ENCODE peak calls at places on chromosomes 13 and 19, in six cellular contexts. One of them, this sample, is unnamed.

GRCh38 chr13:99275093-99275469 is 16.9 kb upstream of the GPR18 start:
- DNase-seq in CD4-positive, alpha-beta memory T cell: peak
- DNase-seq in SJCRH30: no peak
- DNase-seq in cardiac fibroblast: peak
- DNase-seq in lower lobe of right lung: no peak
- DNase-seq in cardiac muscle cell: no peak
- DNase-seq in this sample: no peak

GRCh38 chr13:100547805-100548204 is 40.8 kb downstream of the GGACT start:
- DNase-seq in CD4-positive, alpha-beta memory T cell: no peak
- DNase-seq in SJCRH30: peak
- DNase-seq in cardiac fibroblast: no peak
- DNase-seq in lower lobe of right lung: no peak
- DNase-seq in cardiac muscle cell: peak
- DNase-seq in this sample: no peak

GRCh38 chr13:109700176-109700575 is 86.2 kb downstream of the IRS2 start:
- DNase-seq in CD4-positive, alpha-beta memory T cell: no peak
- DNase-seq in SJCRH30: peak
- DNase-seq in cardiac fibroblast: peak
- DNase-seq in lower lobe of right lung: peak
- DNase-seq in cardiac muscle cell: peak
- DNase-seq in this sample: peak

GRCh38 chr19:14401468-14401867 is 17.7 kb downstream of the DDX39A start:
- DNase-seq in CD4-positive, alpha-beta memory T cell: no peak
- DNase-seq in SJCRH30: no peak
- DNase-seq in cardiac fibroblast: no peak
- DNase-seq in lower lobe of right lung: no peak
- DNase-seq in cardiac muscle cell: no peak
- DNase-seq in this sample: no peak

GRCh38 chr19:35204799-35205732 is 23.5 kb downstream of the FAM187B start:
- DNase-seq in CD4-positive, alpha-beta memory T cell: no peak
- DNase-seq in SJCRH30: no peak
- DNase-seq in cardiac fibroblast: no peak
- DNase-seq in lower lobe of right lung: no peak
- DNase-seq in cardiac muscle cell: no peak
- DNase-seq in this sample: no peak

GRCh38 chr13:50911051-50911690 is 1.6 kb downstream of the RNASEH2B start:
- DNase-seq in CD4-positive, alpha-beta memory T cell: no peak
- DNase-seq in SJCRH30: no peak
- DNase-seq in cardiac fibroblast: peak
- DNase-seq in lower lobe of right lung: no peak
- DNase-seq in cardiac muscle cell: peak
- DNase-seq in this sample: no peak

GRCh38 chr13:108629353-108629752 is at the start of gene MYO16:
- DNase-seq in CD4-positive, alpha-beta memory T cell: no peak
- DNase-seq in SJCRH30: no peak
- DNase-seq in cardiac fibroblast: no peak
- DNase-seq in lower lobe of right lung: no peak
- DNase-seq in cardiac muscle cell: peak
- DNase-seq in this sample: peak

GRCh38 chr13:113589961-113590339 is 5.4 kb downstream of the TFDP1 start:
- DNase-seq in CD4-positive, alpha-beta memory T cell: no peak
- DNase-seq in SJCRH30: no peak
- DNase-seq in cardiac fibroblast: no peak
- DNase-seq in lower lobe of right lung: peak
- DNase-seq in cardiac muscle cell: no peak
- DNase-seq in this sample: peak

GRCh38 chr13:113064534-113065405 is 40.8 kb upstream of the F7 start:
- DNase-seq in CD4-positive, alpha-beta memory T cell: no peak
- DNase-seq in SJCRH30: no peak
- DNase-seq in cardiac fibroblast: peak
- DNase-seq in lower lobe of right lung: no peak
- DNase-seq in cardiac muscle cell: no peak
- DNase-seq in this sample: no peak

GRCh38 chr19:30063184-30064020 is 121.4 kb downstream of the URI1 start:
- DNase-seq in CD4-positive, alpha-beta memory T cell: no peak
- DNase-seq in SJCRH30: no peak
- DNase-seq in cardiac fibroblast: no peak
- DNase-seq in lower lobe of right lung: peak
- DNase-seq in cardiac muscle cell: no peak
- DNase-seq in this sample: no peak

GRCh38 chr19:30062331-30063183 is 120.5 kb downstream of the URI1 start:
- DNase-seq in CD4-positive, alpha-beta memory T cell: no peak
- DNase-seq in SJCRH30: no peak
- DNase-seq in cardiac fibroblast: no peak
- DNase-seq in lower lobe of right lung: no peak
- DNase-seq in cardiac muscle cell: no peak
- DNase-seq in this sample: no peak

GRCh38 chr19:30065680-30066606 is 123.9 kb downstream of the URI1 start:
- DNase-seq in CD4-positive, alpha-beta memory T cell: no peak
- DNase-seq in SJCRH30: no peak
- DNase-seq in cardiac fibroblast: no peak
- DNase-seq in lower lobe of right lung: peak
- DNase-seq in cardiac muscle cell: no peak
- DNase-seq in this sample: no peak

GRCh38 chr19:30064776-30065494 is 122.9 kb downstream of the URI1 start:
- DNase-seq in CD4-positive, alpha-beta memory T cell: no peak
- DNase-seq in SJCRH30: no peak
- DNase-seq in cardiac fibroblast: no peak
- DNase-seq in lower lobe of right lung: no peak
- DNase-seq in cardiac muscle cell: no peak
- DNase-seq in this sample: no peak

DNA sequence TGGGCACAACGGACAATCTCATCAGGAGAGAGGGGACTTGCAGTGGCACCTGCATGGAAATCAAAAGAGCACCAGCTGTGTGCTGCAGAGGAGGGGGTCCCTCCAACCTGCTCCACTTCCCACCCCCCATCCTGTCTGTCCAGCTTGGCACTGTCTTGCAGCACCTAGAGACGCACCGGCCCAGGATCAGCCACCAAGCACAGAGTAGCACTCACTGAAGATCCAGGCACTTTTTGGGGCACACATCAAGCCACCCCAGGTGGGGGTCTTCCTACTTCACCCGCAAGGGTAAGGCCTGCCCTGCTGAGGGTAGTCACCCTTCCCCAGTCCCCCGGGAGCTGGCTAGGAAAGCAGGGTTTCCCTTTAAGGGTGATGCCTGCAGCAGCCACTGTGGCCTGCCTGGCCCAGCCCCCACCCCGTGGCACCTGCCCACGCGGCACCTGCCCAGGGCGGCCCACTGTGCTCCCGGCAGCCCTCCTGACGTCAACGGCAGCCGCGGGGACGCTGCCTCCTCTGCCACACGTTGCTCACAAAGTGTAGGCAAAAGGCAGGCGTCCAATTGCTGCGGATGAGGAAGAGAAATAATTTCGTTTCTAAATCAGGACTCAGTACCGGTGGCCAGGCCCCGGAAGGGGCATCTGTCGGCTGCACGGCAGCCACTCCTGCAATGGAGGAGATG is 122.1 kb downstream of the URI1 start:
- DNase-seq in CD4-positive, alpha-beta memory T cell: no peak
- DNase-seq in SJCRH30: no peak
- DNase-seq in cardiac fibroblast: no peak
- DNase-seq in lower lobe of right lung: peak
- DNase-seq in cardiac muscle cell: no peak
- DNase-seq in this sample: no peak
- H3K4me3 ChIP-seq in CD4-positive, alpha-beta memory T cell: no peak
- H3K4me3 ChIP-seq in SJCRH30: no peak
- H3K4me3 ChIP-seq in cardiac fibroblast: no peak
- H3K4me3 ChIP-seq in lower lobe of right lung: no peak
- H3K4me3 ChIP-seq in cardiac muscle cell: no peak
- H3K4me3 ChIP-seq in this sample: no peak

GRCh38 chr19:36973021-36973843 is 57.1 kb downstream of the ZNF568 start:
- DNase-seq in CD4-positive, alpha-beta memory T cell: peak
- DNase-seq in SJCRH30: peak
- DNase-seq in cardiac fibroblast: peak
- DNase-seq in lower lobe of right lung: peak
- DNase-seq in cardiac muscle cell: peak
- DNase-seq in this sample: peak
- H3K4me3 ChIP-seq in CD4-positive, alpha-beta memory T cell: peak
- H3K4me3 ChIP-seq in SJCRH30: peak
- H3K4me3 ChIP-seq in cardiac fibroblast: peak
- H3K4me3 ChIP-seq in lower lobe of right lung: peak
- H3K4me3 ChIP-seq in cardiac muscle cell: peak
- H3K4me3 ChIP-seq in this sample: peak

DNA sequence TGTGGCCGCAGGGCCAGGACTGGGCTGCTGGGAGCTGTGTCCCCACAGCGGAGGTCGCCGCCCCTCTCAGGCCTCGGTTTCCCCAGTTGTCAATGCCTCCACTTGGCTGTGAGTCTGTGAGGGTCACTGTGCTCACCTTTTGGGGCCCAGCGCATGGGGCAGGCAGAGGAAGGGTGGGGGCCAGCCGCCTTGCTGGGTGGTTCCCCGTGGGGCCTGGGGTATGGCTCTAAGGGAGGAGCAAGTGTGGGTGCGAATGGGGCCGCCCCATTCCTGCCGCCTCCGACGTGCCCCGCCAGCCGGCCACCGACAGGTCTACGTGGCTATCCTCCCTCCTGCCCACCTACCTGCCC is 803 bp upstream of the FGF22 start:
- DNase-seq in CD4-positive, alpha-beta memory T cell: no peak
- DNase-seq in SJCRH30: no peak
- DNase-seq in cardiac fibroblast: no peak
- DNase-seq in lower lobe of right lung: no peak
- DNase-seq in cardiac muscle cell: no peak
- DNase-seq in this sample: no peak
- H3K4me3 ChIP-seq in CD4-positive, alpha-beta memory T cell: peak
- H3K4me3 ChIP-seq in SJCRH30: no peak
- H3K4me3 ChIP-seq in cardiac fibroblast: no peak
- H3K4me3 ChIP-seq in lower lobe of right lung: peak
- H3K4me3 ChIP-seq in cardiac muscle cell: no peak
- H3K4me3 ChIP-seq in this sample: peak

GRCh38 chr13:107095876-107096275 is 527.9 kb upstream of the ARGLU1 start:
- DNase-seq in CD4-positive, alpha-beta memory T cell: no peak
- DNase-seq in SJCRH30: no peak
- DNase-seq in cardiac fibroblast: no peak
- DNase-seq in lower lobe of right lung: no peak
- DNase-seq in cardiac muscle cell: no peak
- DNase-seq in this sample: no peak

DNA sequence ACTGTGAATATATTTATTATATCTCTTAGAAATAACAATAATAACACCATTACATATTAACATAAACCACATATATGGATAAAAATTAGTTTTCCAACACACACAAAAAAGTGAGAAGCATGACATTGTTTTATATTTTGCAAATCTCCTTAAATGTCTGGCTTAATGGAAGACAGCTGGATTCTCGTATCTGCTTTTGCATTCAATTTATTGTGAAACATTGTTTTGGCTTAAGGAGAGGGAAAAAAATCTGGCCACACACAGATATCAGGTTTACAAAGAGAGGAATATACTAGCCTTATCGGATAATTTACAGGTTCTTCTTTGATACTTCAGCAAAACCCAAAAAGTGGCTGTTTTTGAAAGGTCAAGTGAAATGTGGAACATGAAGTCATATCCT is 523.4 kb upstream of the ARGLU1 start:
- DNase-seq in CD4-positive, alpha-beta memory T cell: no peak
- DNase-seq in SJCRH30: no peak
- DNase-seq in cardiac fibroblast: no peak
- DNase-seq in lower lobe of right lung: no peak
- DNase-seq in cardiac muscle cell: no peak
- DNase-seq in this sample: no peak
- H3K4me3 ChIP-seq in CD4-positive, alpha-beta memory T cell: no peak
- H3K4me3 ChIP-seq in SJCRH30: no peak
- H3K4me3 ChIP-seq in cardiac fibroblast: no peak
- H3K4me3 ChIP-seq in lower lobe of right lung: no peak
- H3K4me3 ChIP-seq in cardiac muscle cell: no peak
- H3K4me3 ChIP-seq in this sample: no peak

GRCh38 chr19:41804327-41804726 is 7.9 kb downstream of the CEACAM3 start:
- DNase-seq in CD4-positive, alpha-beta memory T cell: no peak
- DNase-seq in SJCRH30: no peak
- DNase-seq in cardiac fibroblast: no peak
- DNase-seq in lower lobe of right lung: no peak
- DNase-seq in cardiac muscle cell: no peak
- DNase-seq in this sample: no peak
- H3K4me3 ChIP-seq in CD4-positive, alpha-beta memory T cell: no peak
- H3K4me3 ChIP-seq in SJCRH30: no peak
- H3K4me3 ChIP-seq in cardiac fibroblast: no peak
- H3K4me3 ChIP-seq in lower lobe of right lung: no peak
- H3K4me3 ChIP-seq in cardiac muscle cell: no peak
- H3K4me3 ChIP-seq in this sample: no peak

DNA sequence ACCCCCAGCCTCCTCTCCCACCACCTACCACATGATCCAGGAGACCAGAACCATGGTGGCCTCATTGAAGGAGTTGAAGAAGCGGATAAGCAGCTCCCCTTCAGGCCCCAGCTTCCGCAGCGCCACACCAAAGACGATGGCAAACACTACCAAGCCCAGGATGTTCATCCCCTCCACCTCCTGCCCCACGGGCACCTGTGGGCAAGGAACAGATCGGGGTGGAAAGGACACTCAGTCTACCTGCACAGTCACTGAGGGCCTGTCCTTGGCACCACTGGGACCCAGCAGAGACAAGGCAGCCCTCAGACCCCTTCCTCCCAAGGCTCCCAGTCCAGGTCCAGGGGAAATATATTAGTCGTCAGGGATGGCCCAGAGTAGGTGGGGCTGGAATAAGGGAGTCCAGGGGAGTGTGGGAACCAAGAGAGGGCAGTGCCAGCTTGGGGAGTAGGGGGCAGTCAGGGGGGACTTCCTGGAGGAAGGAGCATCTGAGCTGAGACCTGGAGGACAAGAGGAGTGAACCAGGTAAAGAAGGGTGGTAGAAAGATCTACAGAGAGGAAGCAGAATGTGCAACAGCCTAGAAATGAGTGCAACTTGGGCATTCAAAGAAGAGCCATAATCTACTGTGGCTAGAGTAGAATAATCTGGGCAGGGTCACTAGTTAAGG is 5.9 kb downstream of the SLC1A5 start:
- DNase-seq in CD4-positive, alpha-beta memory T cell: no peak
- DNase-seq in SJCRH30: no peak
- DNase-seq in cardiac fibroblast: no peak
- DNase-seq in lower lobe of right lung: no peak
- DNase-seq in cardiac muscle cell: no peak
- DNase-seq in this sample: no peak
- H3K4me3 ChIP-seq in CD4-positive, alpha-beta memory T cell: no peak
- H3K4me3 ChIP-seq in SJCRH30: no peak
- H3K4me3 ChIP-seq in cardiac fibroblast: no peak
- H3K4me3 ChIP-seq in lower lobe of right lung: no peak
- H3K4me3 ChIP-seq in cardiac muscle cell: no peak
- H3K4me3 ChIP-seq in this sample: no peak